ENCODE peak calls at places on chromosomes 13 and 19, in four cellular contexts. U, E, R and B are unnamed samples.

GRCh38 chr13:89883893-89884448 is 1463.5 kb upstream of the MIR17HG start:
- DNase-seq in R (no peak), U (no peak), E (no peak), B (no peak)

GRCh38 chr19:2668188-2668763 is 34.2 kb downstream of the GNG7 start:
- DNase-seq in R (no peak), U (no peak), E (no peak), B (no peak)

GRCh38 chr19:15300533-15301194 is 31.7 kb downstream of the BRD4 start:
- DNase-seq in E (peak), R (no peak), U (peak), B (no peak)

GRCh38 chr19:52535831-52536800 is 8.6 kb downstream of the ZNF808 start:
- DNase-seq in U (peak), R (peak), E (peak), B (peak)

GRCh38 chr19:5903054-5903501 is 512 bp downstream of the NDUFA11 start:
- DNase-seq in E (peak), U (peak), R (no peak), B (no peak)

GRCh38 chr13:46527237-46527636 is 25.7 kb upstream of the LRCH1 start:
- DNase-seq in R (no peak), U (no peak), E (no peak), B (no peak)

GRCh38 chr13:97256343-97256783 is 34.2 kb downstream of the MBNL2 start:
- DNase-seq in R (no peak), E (peak), U (peak), B (no peak)

GRCh38 chr13:80523134-80523533 is 182.2 kb upstream of the SPRY2 start:
- DNase-seq in E (no peak), R (no peak), U (no peak), B (no peak)

GRCh38 chr19:10800488-10800887 is 35.5 kb downstream of the TMED1 start:
- DNase-seq in U (peak), R (no peak), E (no peak), B (peak)

GRCh38 chr19:14248578-14249011 is 42.6 kb upstream of the ADGRL1 start:
- DNase-seq in E (peak), U (no peak), R (peak), B (peak)

GRCh38 chr13:106099765-106100164 is 435.7 kb downstream of the EFNB2 start:
- DNase-seq in R (no peak), E (no peak), U (no peak), B (no peak)

GRCh38 chr13:20525144-20525600 is 485 bp downstream of the CRYL1 start:
- DNase-seq in R (no peak), E (peak), U (no peak), B (peak)